ENCODE peak calls at places on chromosomes 5 and 9, in six cellular contexts. E, C, P, M, J and N are unnamed samples.

GRCh38 chr9:98999152-98999525 is 55.4 kb downstream of the COL15A1 start:
- DNase-seq in E (no peak), C (peak; percentile 37), P (no peak), M (no peak), J (no peak), N (no peak)

GRCh38 chr5:78782728-78783127 is 134.2 kb upstream of the LHFPL2 start:
- DNase-seq in E (no peak), C (no peak), P (no peak), M (no peak), J (no peak), N (no peak)

GRCh38 chr9:36143242-36143641 is 6.7 kb downstream of the GLIPR2 start:
- DNase-seq in E (no peak), C (no peak), P (no peak), M (no peak), J (no peak), N (no peak)

GRCh38 chr9:98854206-98854756 is 46.8 kb downstream of the GALNT12 start:
- DNase-seq in E (peak; percentile 88), C (no peak), P (no peak), M (no peak), J (no peak), N (peak; percentile 63)

GRCh38 chr5:163089926-163090325 is 347.5 kb upstream of the CCNG1 start:
- DNase-seq in E (no peak), C (no peak), P (no peak), M (no peak), J (no peak), N (no peak)

GRCh38 chr9:130662927-130663257 is 1.5 kb upstream of the PRDM12 start:
- DNase-seq in E (no peak), C (no peak), P (no peak), M (no peak), J (no peak), N (no peak)

GRCh38 chr5:14035859-14036440 is 91.5 kb upstream of the DNAH5 start:
- DNase-seq in E (peak; percentile 95), C (peak; percentile 44), P (peak; percentile 59), M (no peak), J (no peak), N (peak; percentile 90)

GRCh38 chr5:170757182-170757601 is 26.3 kb upstream of the GABRP start:
- DNase-seq in E (peak; percentile 25), C (peak; percentile 69), P (no peak), M (no peak), J (no peak), N (peak; percentile 35)

GRCh38 chr9:347667-348292 is 133.1 kb downstream of the DOCK8 start:
- DNase-seq in E (peak; percentile 58), C (no peak), P (peak; percentile 50), M (no peak), J (no peak), N (peak; percentile 42)

GRCh38 chr9:21413089-21414023 is 4.4 kb downstream of the IFNA8 start:
- DNase-seq in E (no peak), C (no peak), P (no peak), M (no peak), J (no peak), N (no peak)

GRCh38 chr5:16897284-16897704 is 38.8 kb downstream of the MYO10 start:
- DNase-seq in E (peak; percentile 84), C (no peak), P (peak; percentile 78), M (no peak), J (no peak), N (peak; percentile 95)

GRCh38 chr9:37528652-37529072 is 42.9 kb downstream of the POLR1E start:
- DNase-seq in E (no peak), C (no peak), P (no peak), M (no peak), J (no peak), N (no peak)
- H3K4me3 ChIP-seq in E (no peak overlapping the region), C (no peak overlapping the region), P (no peak overlapping the region), M (no peak overlapping the region), J (peak overlapping the region; percentile 49), N (no peak overlapping the region)

GRCh38 chr9:117073539-117074336 is 341.1 kb downstream of the ASTN2 start:
- DNase-seq in E (no peak), C (peak; percentile 42), P (peak; percentile 68), M (no peak), J (no peak), N (no peak)
- TF ChIP-seq CTCF in E (no peak), C (peak; percentile 38), P (peak; percentile 61), M (peak; percentile 23), J (peak; percentile 69), N (peak; percentile 34)

DNA sequence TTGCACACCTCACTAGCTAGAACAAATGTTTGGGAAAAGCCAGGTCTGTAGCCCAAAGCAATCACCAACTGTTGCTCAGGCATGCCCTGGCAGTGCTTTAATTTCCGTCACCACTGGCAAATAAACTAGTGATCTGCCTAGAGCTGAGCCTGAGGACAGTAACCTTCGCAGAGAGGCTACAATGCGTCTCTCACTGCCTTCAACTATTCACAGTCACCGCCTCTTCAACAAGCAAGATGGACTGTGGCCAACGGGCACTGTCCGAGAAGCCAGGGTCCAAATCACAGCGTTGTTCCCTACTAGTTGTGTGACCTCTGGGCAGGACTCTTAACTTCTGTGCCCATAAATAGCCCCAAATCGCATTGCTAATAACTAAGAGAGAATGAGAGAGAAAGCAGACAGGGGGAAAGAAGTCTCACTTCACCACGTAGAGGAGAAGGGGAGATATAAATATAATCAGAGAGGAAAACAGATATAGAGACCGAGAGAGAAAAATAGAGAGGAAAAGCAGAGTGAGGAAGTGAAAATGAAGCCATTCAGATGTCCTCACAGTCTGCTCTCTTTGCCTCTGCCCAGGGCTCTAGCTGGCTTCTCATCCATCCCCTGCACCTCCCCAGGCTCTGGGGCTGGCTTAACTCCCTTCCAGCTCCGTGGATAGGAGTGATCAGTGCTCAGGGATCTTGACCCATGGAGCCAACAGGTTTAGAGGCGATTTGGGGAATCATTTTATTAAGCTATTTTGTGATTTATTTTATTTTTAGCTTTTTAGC is 157.9 kb downstream of the ZDHHC21 start:
- DNase-seq in E (no peak), C (no peak), P (no peak), M (no peak), J (no peak), N (no peak)
- H3K4me3 ChIP-seq in E (no peak overlapping the region), C (no peak overlapping the region), P (no peak overlapping the region), M (no peak overlapping the region), J (no peak overlapping the region), N (no peak overlapping the region)

GRCh38 chr5:97729938-97730337 is 546.9 kb upstream of the RIOK2 start:
- DNase-seq in E (no peak), C (no peak), P (no peak), M (no peak), J (no peak), N (no peak)

GRCh38 chr5:97728920-97729319 is 545.9 kb upstream of the RIOK2 start:
- DNase-seq in E (no peak), C (no peak), P (no peak), M (no peak), J (no peak), N (no peak)

DNA sequence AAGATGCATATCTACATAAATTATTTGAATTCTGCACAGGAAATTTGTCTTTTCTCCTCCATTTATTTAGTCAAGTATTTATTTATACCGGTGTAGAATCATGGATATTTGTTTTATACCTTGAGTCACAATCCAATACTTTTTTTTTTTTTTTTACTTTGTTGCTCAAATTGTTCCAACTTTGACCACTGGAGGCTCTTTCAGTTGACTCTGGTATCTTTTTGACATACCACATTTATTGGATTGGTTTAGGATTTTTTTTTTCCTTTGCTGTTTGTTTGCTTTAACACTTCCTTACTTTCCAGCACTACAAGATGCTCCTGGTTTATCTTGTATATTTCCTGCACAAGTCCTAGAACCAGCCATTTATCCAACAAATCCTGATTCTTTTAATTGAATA is 543.1 kb upstream of the RIOK2 start:
- DNase-seq in E (no peak), C (no peak), P (no peak), M (no peak), J (no peak), N (no peak)
- TF ChIP-seq CTCF in E (peak; percentile 21), C (no peak), P (no peak), M (no peak), J (no peak), N (peak; percentile 17)

DNA sequence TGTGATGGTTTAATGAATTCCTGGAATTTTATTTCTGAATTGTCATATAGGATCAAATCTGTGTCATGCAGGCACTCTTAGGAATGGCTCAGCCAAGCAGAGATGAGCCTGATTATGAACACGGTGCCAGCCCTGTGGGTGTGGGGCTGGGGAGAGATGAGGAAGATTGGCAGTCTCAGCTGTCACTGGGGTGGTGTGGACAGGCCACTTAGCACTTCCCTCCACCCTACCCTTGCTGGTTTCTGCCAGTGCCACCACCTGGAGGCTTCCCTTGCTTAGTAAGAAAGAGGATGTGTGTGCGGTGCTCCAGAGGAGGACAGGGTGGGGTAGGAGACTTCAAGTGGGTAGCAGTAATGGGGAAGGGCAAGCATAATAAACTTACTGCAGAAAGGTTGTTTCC is 226.6 kb downstream of the CD180 start:
- DNase-seq in E (no peak), C (no peak), P (no peak), M (no peak), J (no peak), N (no peak)
- H3K4me3 ChIP-seq in E (no peak overlapping the region), C (no peak overlapping the region), P (no peak overlapping the region), M (no peak overlapping the region), J (no peak overlapping the region), N (no peak overlapping the region)